ENCODE peak calls at places on chromosomes 3 and 15, in seven cellular contexts. W, D, H, C, R, T and E are unnamed samples.

GRCh38 chr3:12932347-12932746 is 91.0 kb upstream of the RPL32 start:
- DNase-seq in W (no peak), D (no peak), H (no peak), C (no peak), R (no peak), T (no peak), E (no peak)

GRCh38 chr3:15512173-15512572 is 9.3 kb downstream of the COLQ start:
- DNase-seq in W (no peak), D (no peak), H (no peak), C (no peak), R (no peak), T (no peak), E (no peak)

GRCh38 chr3:129645291-129645690 is 38.8 kb upstream of the PLXND1 start:
- DNase-seq in W (no peak), D (no peak), H (no peak), C (no peak), R (no peak), T (no peak), E (no peak)

GRCh38 chr3:16538505-16538904 is 25.0 kb upstream of the RFTN1 start:
- DNase-seq in W (no peak), D (no peak), H (no peak), C (no peak), R (no peak), T (no peak), E (no peak)

GRCh38 chr3:33773627-33774026 is 24.8 kb upstream of the PDCD6IP start:
- DNase-seq in W (no peak), D (no peak), H (no peak), C (no peak), R (no peak), T (no peak), E (no peak)

GRCh38 chr15:46127361-46127874 is 492.6 kb downstream of the SQOR start:
- DNase-seq in W (no peak), D (no peak), H (no peak), C (no peak), R (no peak), T (no peak), E (no peak)

GRCh38 chr3:15667484-15667883 is 65.9 kb downstream of the BTD start:
- DNase-seq in W (no peak), D (peak; percentile 19), H (peak; percentile 15), C (no peak), R (no peak), T (peak; percentile 34), E (no peak)

GRCh38 chr3:151171145-151171544 is 31.9 kb downstream of the GPR171 start:
- DNase-seq in W (no peak), D (no peak), H (peak; percentile 34), C (peak; percentile 15), R (peak; percentile 28), T (peak; percentile 53), E (peak; percentile 63)

GRCh38 chr3:192675958-192676649 is 51.2 kb downstream of the FGF12 start:
- DNase-seq in W (no peak), D (no peak), H (no peak), C (no peak), R (no peak), T (peak; percentile 9), E (no peak)

GRCh38 chr3:14273886-14274517 is 95.4 kb downstream of the LSM3 start:
- DNase-seq in W (no peak), D (no peak), H (no peak), C (no peak), R (no peak), T (no peak), E (no peak)

GRCh38 chr15:90818251-90819210 is 49.9 kb upstream of the FURIN start:
- DNase-seq in W (peak; percentile 60), D (no peak), H (no peak), C (no peak), R (no peak), T (peak; percentile 50), E (peak; percentile 68)

GRCh38 chr15:85755942-85756341 is 38.8 kb downstream of the KLHL25 start:
- DNase-seq in W (no peak), D (no peak), H (no peak), C (no peak), R (no peak), T (no peak), E (no peak)